ENCODE peak calls at places on chromosome 11, in six cellular contexts. N is NCI-H345; Y is stimulated activated naive CD8-positive, alpha-beta T cell treated with anti-CD3 and anti-CD28 coated beads, Interleukin-15, amount 100 ng/mL, for 72 hours; L is progenitor cell of endocrine pancreas; B is GM10248; F is activated naive CD4-positive, alpha-beta T cell. Z is an unnamed sample.

GRCh38 chr11:118448294-118448693 is 12.0 kb downstream of the KMT2A start:
- DNase-seq in N (no peak), F (no peak), L (no peak), Y (peak; percentile 30), B (peak; percentile 66), Z (peak; percentile 53)

GRCh38 chr11:75434886-75435570 is 2.0 kb upstream of the KLHL35 start:
- DNase-seq in L (no peak), B (no peak), F (no peak), N (no peak), Y (no peak), Z (no peak)

GRCh38 chr11:109865558-109866186 is 227.5 kb upstream of the ZC3H12C start:
- DNase-seq in B (no peak), L (no peak), F (no peak), Y (no peak), N (peak; percentile 59), Z (no peak)

GRCh38 chr11:122002047-122002446 is 114.0 kb downstream of the BLID start:
- DNase-seq in Y (no peak), B (no peak), N (no peak), L (no peak), F (no peak), Z (no peak)

GRCh38 chr11:2931771-2932738 is 2.8 kb upstream of the PHLDA2 start:
- DNase-seq in L (no peak), N (no peak), B (peak; percentile 24), Y (no peak), F (no peak), Z (no peak)

GRCh38 chr11:68373810-68374501 is 61.6 kb downstream of the LRP5 start:
- DNase-seq in B (no peak), F (no peak), L (no peak), N (no peak), Y (no peak), Z (no peak)

GRCh38 chr11:112977620-112978212 is 16.5 kb downstream of the NCAM1 start:
- DNase-seq in F (no peak), B (no peak), Y (no peak), L (no peak), N (no peak), Z (no peak)

GRCh38 chr11:115963170-115963569 is 459.0 kb upstream of the CADM1 start:
- DNase-seq in Y (no peak), L (no peak), F (no peak), N (peak; percentile 77), B (no peak), Z (no peak)

GRCh38 chr11:19876750-19877149 is 164.1 kb downstream of the NAV2 start:
- DNase-seq in F (no peak), Y (no peak), L (no peak), N (no peak), B (no peak), Z (no peak)

GRCh38 chr11:23976369-23976768 is 520.5 kb upstream of the LUZP2 start:
- DNase-seq in L (no peak), F (no peak), B (no peak), N (no peak), Y (no peak), Z (no peak)

GRCh38 chr11:19892876-19893275 is 180.2 kb downstream of the NAV2 start:
- DNase-seq in F (no peak), Y (no peak), B (no peak), N (no peak), L (no peak), Z (no peak)

GRCh38 chr11:45816614-45817013 is 11.7 kb downstream of the SLC35C1 start:
- DNase-seq in B (no peak), Y (no peak), F (no peak), L (no peak), N (peak; percentile 65), Z (no peak)

GRCh38 chr11:130314184-130314748 is 451 bp downstream of the ZBTB44 start:
- DNase-seq in L (peak; percentile 49), F (peak; percentile 54), B (peak; percentile 75), N (peak; percentile 79), Y (peak; percentile 69), Z (no peak)

GRCh38 chr11:93529707-93530467 is 13.3 kb downstream of the SMCO4 start:
- DNase-seq in B (no peak), N (no peak), L (no peak), Y (no peak), F (no peak), Z (no peak)

GRCh38 chr11:68259122-68259959 is 12.4 kb downstream of the C11orf24 start:
- DNase-seq in N (no peak), B (no peak), Y (no peak), F (no peak), L (no peak), Z (no peak)

GRCh38 chr11:19418221-19418620 is 177.5 kb upstream of the E2F8 start:
- DNase-seq in F (no peak), N (no peak), B (no peak), Y (no peak), L (no peak), Z (no peak)

Z was measured in GM12864.